ENCODE peak calls at places on chromosome 16, in six cellular contexts. E is tibial nerve, Y is fibroblast of lung, C is hepatocyte, K is IMR-90, Z is left lung. H is an unnamed sample.

GRCh38 chr16:89924298-89924924 is 1.3 kb downstream of the TUBB3 start:
- DNase-seq in Y (peak; percentile 68), C (peak; percentile 77), K (peak; percentile 44), E (no peak), Z (peak; percentile 50), H (no peak)

GRCh38 chr16:66365588-66365987 is 903 bp upstream of the CDH5 start:
- DNase-seq in Z (no peak), K (peak; percentile 20), Y (peak; percentile 50), E (peak; percentile 52), C (no peak), H (no peak)

GRCh38 chr16:69762843-69763556 is 868 bp downstream of the WWP2 start:
- DNase-seq in C (peak; percentile 61), Y (peak; percentile 40), E (no peak), K (peak; percentile 49), Z (no peak), H (no peak)

GRCh38 chr16:75279277-75279676 is 27.9 kb upstream of the BCAR1 start:
- DNase-seq in Y (no peak), Z (no peak), E (no peak), K (peak; percentile 27), C (no peak), H (no peak)

GRCh38 chr16:14301150-14302030 is 230.3 kb downstream of the MRTFB start:
- DNase-seq in Y (no peak), C (peak; percentile 28), K (no peak), E (peak; percentile 29), Z (peak; percentile 44), H (peak; percentile 79)

GRCh38 chr16:82178352-82178751 is 8.3 kb upstream of the MPHOSPH6 start:
- DNase-seq in E (no peak), K (no peak), Y (no peak), C (no peak), Z (no peak), H (no peak)

GRCh38 chr16:59385953-59386352 is 651.8 kb upstream of the GOT2 start:
- DNase-seq in Z (no peak), E (peak; percentile 18), C (no peak), K (peak; percentile 62), Y (peak; percentile 95), H (peak; percentile 59)

GRCh38 chr16:80993293-80993691 is 13.4 kb downstream of the CMC2 start:
- DNase-seq in Y (peak; percentile 81), E (no peak), Z (no peak), C (peak; percentile 63), K (peak; percentile 90), H (no peak)

GRCh38 chr16:2209258-2210008 is 1.2 kb downstream of the BRICD5 start:
- DNase-seq in Z (no peak), C (no peak), K (no peak), Y (no peak), E (no peak), H (peak; percentile 79)

GRCh38 chr16:2704166-2704982 is 15.7 kb downstream of the PRSS27 start:
- DNase-seq in Y (no peak), Z (no peak), C (no peak), K (no peak), E (no peak), H (peak; percentile 60)

GRCh38 chr16:83717814-83718213 is 90.0 kb upstream of the HSBP1 start:
- DNase-seq in C (no peak), Y (no peak), Z (no peak), E (no peak), K (peak; percentile 49), H (no peak)

GRCh38 chr16:83717308-83717707 is 90.5 kb upstream of the HSBP1 start:
- DNase-seq in Z (no peak), C (no peak), K (no peak), E (no peak), Y (no peak), H (no peak)

GRCh38 chr16:83715217-83715920 is 92.4 kb upstream of the HSBP1 start:
- DNase-seq in K (no peak), C (no peak), Y (no peak), E (no peak), Z (peak; percentile 40), H (no peak)

GRCh38 chr16:83713597-83713996 is 94.2 kb upstream of the HSBP1 start:
- DNase-seq in Z (no peak), E (no peak), Y (no peak), C (no peak), K (no peak), H (no peak)

GRCh38 chr16:83714286-83714685 is 93.5 kb upstream of the HSBP1 start:
- DNase-seq in Z (no peak), E (no peak), C (no peak), Y (no peak), K (no peak), H (no peak)
- H3K27ac ChIP-seq in Z (peak overlapping the region; percentile 77), E (no peak overlapping the region), C (no peak overlapping the region), Y (no peak overlapping the region), K (no peak overlapping the region), H (no peak overlapping the region)

GRCh38 chr16:28166394-28167208 is 45.2 kb downstream of the XPO6 start:
- DNase-seq in C (peak; percentile 48), Y (no peak), E (no peak), Z (no peak), K (peak; percentile 81), H (no peak)
- H3K4me1 ChIP-seq in C (no peaks in the 10 kb centered on the region), Y (peaks cover 2% of the 10 kb centered on the region), E (peaks cover 18% of the 10 kb centered on the region), Z (peaks cover 59% of the 10 kb centered on the region), K (peaks cover 9% of the 10 kb centered on the region), H (no peaks in the 10 kb centered on the region)

GRCh38 chr16:56269824-56270684 is 78.8 kb downstream of the GNAO1 start:
- DNase-seq in Z (no peak), E (no peak), Y (no peak), C (peak; percentile 68), K (peak; percentile 86), H (no peak)
- TF ChIP-seq CTCF in Z (no peak), E (no peak), Y (no peak), C (peak; percentile 18), K (peak; percentile 52), H (no peak)

DNA sequence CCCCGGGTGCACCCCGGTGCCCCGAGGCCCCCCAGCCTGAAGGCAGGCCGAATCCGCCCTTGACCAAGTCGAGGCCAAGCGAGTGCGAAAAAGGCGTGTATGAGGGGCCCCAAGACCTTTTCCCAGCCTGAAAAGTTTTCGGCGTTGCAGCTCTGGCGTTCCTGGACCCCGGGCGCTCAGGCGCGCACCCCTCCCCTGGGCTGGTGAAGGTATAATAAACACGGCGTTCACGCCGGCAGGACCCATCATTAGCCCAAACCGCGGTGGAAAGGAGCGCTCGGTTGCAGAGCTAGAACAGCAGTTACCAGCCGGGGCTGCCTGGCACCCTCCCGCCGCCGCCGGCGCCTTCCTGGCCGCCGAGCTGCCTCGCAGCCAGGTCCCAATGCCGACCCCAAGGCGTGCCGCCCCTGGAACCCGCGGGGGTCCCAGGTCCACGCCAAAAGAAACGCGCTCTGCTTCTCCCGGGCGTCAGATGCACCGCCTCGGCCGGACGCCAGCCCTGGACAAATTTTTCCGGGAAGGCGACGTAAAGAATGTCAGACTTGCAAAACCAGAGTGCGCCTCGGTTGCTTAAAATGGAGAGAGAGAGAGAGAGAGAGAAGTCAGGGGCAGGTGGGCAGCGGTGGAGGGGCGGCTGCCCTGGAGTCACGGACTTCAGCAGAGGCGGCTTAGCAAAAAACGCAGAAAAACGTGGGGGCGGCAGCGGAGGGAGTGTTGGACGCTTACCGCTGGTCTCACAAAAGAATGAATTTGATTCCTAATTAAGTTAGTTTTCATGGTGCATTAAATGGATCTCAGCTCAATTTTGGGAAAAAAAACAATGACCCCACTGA is 11.4 kb upstream of the FOXF1 start:
- DNase-seq in E (no peak), C (no peak), Y (peak; percentile 63), Z (no peak), K (peak; percentile 52), H (no peak)
- H3K27ac ChIP-seq in E (no peak overlapping the region), C (peak overlapping the region; percentile 83), Y (peak overlapping the region; percentile 66), Z (peak overlapping the region; percentile 72), K (peak overlapping the region; percentile 97), H (no peak overlapping the region)

GRCh38 chr16:87366288-87366687 is 17.3 kb downstream of the FBXO31 start:
- DNase-seq in C (no peak), Y (no peak), K (no peak), E (no peak), Z (no peak), H (no peak)
- H3K4me1 ChIP-seq in C (peaks cover 11% of the 10 kb centered on the region), Y (peaks cover 7% of the 10 kb centered on the region), K (peaks cover 8% of the 10 kb centered on the region), E (peaks cover 12% of the 10 kb centered on the region), Z (peaks cover 21% of the 10 kb centered on the region), H (peaks cover 5% of the 10 kb centered on the region)

DNA sequence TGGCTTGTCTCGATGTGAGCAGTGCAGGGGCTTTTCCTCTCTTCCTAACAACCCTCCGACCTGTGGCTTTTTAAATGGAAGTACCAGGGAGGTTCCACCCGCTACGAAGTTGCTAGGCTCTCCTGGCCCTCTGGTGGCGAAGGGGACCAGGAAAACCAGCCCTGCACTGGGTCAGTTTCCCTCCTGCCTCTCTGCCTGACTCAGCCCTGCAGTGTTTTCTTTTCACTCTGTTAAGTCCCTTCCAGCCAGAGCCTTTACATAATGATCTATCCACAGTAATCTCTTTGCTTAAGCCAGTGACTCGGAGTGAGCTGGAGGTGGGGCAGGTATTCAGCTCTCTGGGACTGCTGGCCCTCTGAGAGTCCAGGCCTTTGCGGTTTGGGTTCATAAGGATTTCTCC is 331.3 kb upstream of the EEF2KMT start:
- DNase-seq in E (no peak), Z (no peak), Y (no peak), K (no peak), C (peak; percentile 46), H (no peak)
- TF ChIP-seq CTCF in E (no peak), Z (no peak), Y (no peak), K (no peak), C (peak; percentile 27), H (no peak)

H was measured in kidney.